ENCODE peak calls at places on chromosome 1, in ten cellular contexts. Q is brain microvascular endothelial cell, E is Peyer's patch, X is ascending aorta, H is astrocyte of the spinal cord, N is HCT116, J is MM.1S, L is epithelial cell of esophagus, S is bronchial epithelial cell, V is AG09309. M is an unnamed sample.

GRCh38 chr1:64823691-64824476 is 79.0 kb downstream of the RAVER2 start:
- DNase-seq in Q (peak; percentile 79), E (no peak), X (peak; percentile 80), H (peak; percentile 80), N (peak; percentile 46), J (peak; percentile 68), L (peak; percentile 82), S (peak; percentile 73), V (peak; percentile 46), M (peak; percentile 19)

GRCh38 chr1:165075725-165076370 is 280.7 kb downstream of the LMX1A start:
- DNase-seq in Q (peak; percentile 16), E (no peak), X (no peak), H (peak; percentile 1), N (no peak), J (peak; percentile 42), L (peak; percentile 22), S (peak; percentile 33), V (no peak), M (no peak)

GRCh38 chr1:211551628-211552465 is 27.1 kb downstream of the SLC30A1 start:
- DNase-seq in Q (peak; percentile 71), E (no peak), X (peak; percentile 68), H (peak; percentile 22), N (no peak), J (no peak), L (peak; percentile 93), S (peak; percentile 97), V (peak; percentile 44), M (no peak)

GRCh38 chr1:210445931-210446330 is 117.2 kb downstream of the HHAT start:
- DNase-seq in Q (no peak), E (no peak), X (no peak), H (no peak), N (no peak), J (no peak), L (no peak), S (no peak), V (no peak), M (no peak)

GRCh38 chr1:63701187-63701586 is 72.6 kb upstream of the ROR1 start:
- DNase-seq in Q (no peak), E (no peak), X (no peak), H (no peak), N (no peak), J (no peak), L (no peak), S (no peak), V (no peak), M (no peak)

GRCh38 chr1:93937997-93938396 is 28.8 kb upstream of the GCLM start:
- DNase-seq in Q (no peak), E (no peak), X (no peak), H (no peak), N (no peak), J (no peak), L (no peak), S (no peak), V (no peak), M (no peak)

GRCh38 chr1:181112071-181112929 is 23.8 kb downstream of the IER5 start:
- DNase-seq in Q (peak; percentile 95), E (peak; percentile 81), X (peak; percentile 95), H (peak; percentile 95), N (peak; percentile 96), J (no peak), L (peak; percentile 100), S (peak; percentile 100), V (peak; percentile 95), M (peak; percentile 98)

GRCh38 chr1:192905049-192905448 is 96.2 kb downstream of the RGS2 start:
- DNase-seq in Q (no peak), E (no peak), X (no peak), H (no peak), N (no peak), J (no peak), L (no peak), S (no peak), V (no peak), M (no peak)

GRCh38 chr1:185300152-185300551 is 16.9 kb downstream of the IVNS1ABP start:
- DNase-seq in Q (no peak), E (no peak), X (no peak), H (no peak), N (no peak), J (no peak), L (no peak), S (no peak), V (no peak), M (no peak)

GRCh38 chr1:8712413-8713229 is 104.8 kb downstream of the RERE start:
- DNase-seq in Q (peak; percentile 78), E (no peak), X (no peak), H (peak; percentile 90), N (no peak), J (peak; percentile 40), L (peak; percentile 71), S (peak; percentile 80), V (peak; percentile 86), M (peak; percentile 67)

GRCh38 chr1:7521803-7522202 is 249.3 kb upstream of the VAMP3 start:
- DNase-seq in Q (no peak), E (peak; percentile 8), X (no peak), H (no peak), N (no peak), J (no peak), L (no peak), S (no peak), V (no peak), M (no peak)

GRCh38 chr1:46406881-46407608 is 12.9 kb downstream of the FAAH start:
- DNase-seq in Q (no peak), E (no peak), X (no peak), H (no peak), N (no peak), J (no peak), L (no peak), S (no peak), V (no peak), M (no peak)

GRCh38 chr1:157574836-157575235 is 22.5 kb upstream of the FCRL5 start:
- DNase-seq in Q (no peak), E (no peak), X (no peak), H (no peak), N (no peak), J (no peak), L (no peak), S (no peak), V (no peak), M (no peak)

DNA sequence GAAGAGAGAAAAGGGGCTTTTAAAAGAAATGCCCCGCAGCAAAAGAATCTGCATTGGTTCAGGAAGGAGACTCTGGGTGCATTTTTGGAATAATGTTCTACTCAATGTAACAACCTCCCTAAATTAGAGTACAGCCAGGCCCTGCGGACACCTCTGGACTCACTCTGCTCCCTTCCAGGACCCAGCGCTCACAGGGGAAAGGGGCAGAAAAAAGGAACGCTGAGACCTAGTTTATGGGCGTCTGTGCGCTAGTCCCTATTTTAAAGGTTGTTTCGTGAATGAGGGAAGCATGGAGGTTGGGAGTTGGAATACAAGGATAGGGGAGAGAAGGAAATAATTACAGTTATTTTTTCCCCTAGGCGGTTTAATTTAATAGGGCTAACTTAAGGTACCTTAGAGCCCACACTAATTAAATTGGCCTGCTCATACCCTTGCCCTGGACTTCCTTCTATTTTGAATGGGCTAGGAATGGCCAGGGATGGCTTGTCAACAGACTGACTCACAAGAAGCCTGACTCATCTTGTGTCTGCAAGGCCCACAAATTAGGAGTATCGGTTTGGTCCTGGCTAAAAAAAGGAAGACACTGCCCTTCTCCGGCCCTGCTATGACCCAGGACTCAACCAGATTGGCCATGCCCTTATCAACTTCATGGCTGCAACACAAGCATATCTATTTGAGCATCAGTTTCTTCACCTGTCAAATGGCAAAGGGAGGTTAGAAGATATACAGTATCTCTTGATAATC is 1.9 kb upstream of the SSBP3 start:
- DNase-seq in Q (peak; percentile 83), E (no peak), X (peak; percentile 74), H (peak; percentile 81), N (peak; percentile 61), J (peak; percentile 10), L (peak; percentile 87), S (peak; percentile 92), V (peak; percentile 68), M (peak; percentile 66)
- H3K4me3 ChIP-seq in Q (peak overlapping the region; percentile 15), E (no peak overlapping the region), X (no peak overlapping the region), H (no peak overlapping the region), N (peak overlapping the region; percentile 70), J (no peak overlapping the region), L (no peak overlapping the region), S (no peak overlapping the region), V (no peak overlapping the region), M (no peak overlapping the region)

DNA sequence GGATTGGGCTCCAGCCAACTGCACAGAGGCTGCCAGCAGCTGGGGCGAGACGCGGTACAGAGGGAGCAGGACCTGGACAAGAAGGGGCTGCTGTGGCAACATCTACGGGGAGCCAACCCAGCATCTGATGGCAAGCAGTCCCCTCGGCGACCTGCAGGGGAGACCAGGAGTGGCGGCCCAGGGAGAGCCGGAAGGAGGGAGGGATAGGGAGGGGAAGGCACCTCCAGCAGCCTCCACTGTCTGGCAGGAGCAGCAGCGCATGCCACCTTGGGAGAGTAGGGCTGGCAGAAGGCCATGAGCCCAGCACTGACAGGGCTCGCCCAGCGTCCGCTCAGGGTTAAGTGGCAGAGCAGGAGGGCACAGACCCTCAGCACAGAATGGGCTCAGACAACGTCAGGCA is 17.3 kb downstream of the CHD5 start:
- DNase-seq in Q (no peak), E (no peak), X (no peak), H (no peak), N (no peak), J (no peak), L (no peak), S (no peak), V (no peak), M (no peak)
- TF ChIP-seq CTCF in Q (peak; percentile 21), E (no peak), X (no peak), H (no peak), N (peak; percentile 16), J (no peak), L (no peak), S (no peak), V (no peak), M (no peak)

DNA sequence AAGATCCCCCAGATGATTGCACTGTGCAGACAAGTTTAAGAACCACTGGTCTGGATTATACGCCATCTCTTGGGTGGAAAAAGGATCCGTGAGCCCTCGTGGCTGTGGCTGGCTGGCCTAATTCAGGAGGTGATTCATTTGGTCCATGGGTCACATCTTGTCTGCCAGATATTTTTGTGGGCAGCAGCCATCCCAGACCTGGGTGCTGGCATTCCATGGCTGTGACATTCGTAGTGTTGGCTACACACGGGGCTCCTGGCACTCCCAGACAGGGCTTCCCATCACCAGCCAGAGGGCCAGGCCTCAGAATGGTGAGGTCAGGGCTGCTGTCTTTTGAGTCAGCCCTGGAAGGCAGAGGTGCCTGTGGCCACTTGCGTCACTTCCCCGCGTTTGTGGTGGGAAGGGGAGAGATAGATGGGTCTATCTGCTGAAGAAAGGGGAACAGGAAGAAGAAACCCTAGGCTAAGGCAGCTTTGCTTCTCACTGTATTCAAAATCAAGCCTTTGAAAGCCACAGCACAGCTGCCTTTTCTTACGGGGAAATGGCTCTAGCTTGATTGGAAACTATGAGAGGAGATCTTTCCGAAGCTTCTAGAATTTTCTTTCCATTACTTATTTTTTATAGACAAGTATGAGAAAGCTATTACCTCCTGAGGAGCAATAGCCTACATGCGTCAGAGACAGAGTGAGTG is 32.4 kb downstream of the EIF2D start:
- DNase-seq in Q (no peak), E (peak; percentile 63), X (peak; percentile 92), H (peak; percentile 50), N (no peak), J (no peak), L (no peak), S (no peak), V (peak; percentile 64), M (no peak)
- H3K4me3 ChIP-seq in Q (no peak overlapping the region), E (no peak overlapping the region), X (no peak overlapping the region), H (no peak overlapping the region), N (no peak overlapping the region), J (no peak overlapping the region), L (no peak overlapping the region), S (no peak overlapping the region), V (no peak overlapping the region), M (no peak overlapping the region)

DNA sequence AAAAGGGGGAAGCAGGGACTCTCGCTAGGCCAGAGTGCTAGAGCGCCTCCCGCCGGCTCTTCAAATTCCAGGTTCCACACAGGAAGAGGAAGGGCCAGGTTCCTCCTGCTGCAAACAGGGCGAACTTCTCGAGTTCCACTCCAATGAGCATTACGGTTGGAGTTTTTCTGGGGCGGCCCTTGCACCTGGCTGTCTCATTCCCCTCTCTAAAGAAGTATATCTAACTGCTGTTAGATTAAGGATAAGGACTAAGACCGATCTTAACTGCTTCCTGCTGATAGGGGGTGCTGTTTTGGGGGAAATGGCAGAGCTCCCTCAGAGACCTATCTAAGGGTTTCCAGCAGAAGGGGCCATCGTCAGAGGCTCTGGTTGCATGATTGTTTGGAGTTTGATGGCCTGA is 138.0 kb downstream of the RABGAP1L start:
- DNase-seq in Q (no peak), E (no peak), X (no peak), H (no peak), N (no peak), J (no peak), L (no peak), S (no peak), V (no peak), M (no peak)
- TF ChIP-seq CTCF in Q (peak; percentile 8), E (no peak), X (no peak), H (no peak), N (no peak), J (no peak), L (no peak), S (no peak), V (no peak), M (no peak)

M was measured in BJ.